ENCODE peak calls at places on chromosomes 13 and 19, in four cellular contexts. R is pancreas, N is fibroblast of pulmonary artery, F is brain microvascular endothelial cell. J is an unnamed sample.

GRCh38 chr13:20482818-20483217 is 42.8 kb downstream of the CRYL1 start:
- DNase-seq in R (no peak), N (no peak), F (no peak), J (no peak)

GRCh38 chr13:40221460-40222201 is 444.8 kb downstream of the FOXO1 start:
- DNase-seq in R (no peak), N (peak), F (peak), J (peak)

GRCh38 chr19:42253245-42254082 is 1.5 kb downstream of the ERF start:
- DNase-seq in R (peak), N (peak), F (no peak), J (peak)

GRCh38 chr13:35995136-35995535 is 136.0 kb downstream of the DCLK1 start:
- DNase-seq in R (no peak), N (peak), F (no peak), J (peak)

GRCh38 chr13:108086678-108087077 is 128.7 kb downstream of the LIG4 start:
- DNase-seq in R (no peak), N (peak), F (peak), J (peak)

GRCh38 chr13:43284162-43284561 is 260.8 kb downstream of the DNAJC15 start:
- DNase-seq in R (no peak), N (peak), F (peak), J (peak)

GRCh38 chr13:104648291-104648690 is 1582.1 kb upstream of the SLC10A2 start:
- DNase-seq in R (no peak), N (no peak), F (no peak), J (no peak)

GRCh38 chr13:24220086-24220703 is 59.7 kb downstream of the SPATA13 start:
- DNase-seq in R (peak), N (peak), F (peak), J (peak)

DNA sequence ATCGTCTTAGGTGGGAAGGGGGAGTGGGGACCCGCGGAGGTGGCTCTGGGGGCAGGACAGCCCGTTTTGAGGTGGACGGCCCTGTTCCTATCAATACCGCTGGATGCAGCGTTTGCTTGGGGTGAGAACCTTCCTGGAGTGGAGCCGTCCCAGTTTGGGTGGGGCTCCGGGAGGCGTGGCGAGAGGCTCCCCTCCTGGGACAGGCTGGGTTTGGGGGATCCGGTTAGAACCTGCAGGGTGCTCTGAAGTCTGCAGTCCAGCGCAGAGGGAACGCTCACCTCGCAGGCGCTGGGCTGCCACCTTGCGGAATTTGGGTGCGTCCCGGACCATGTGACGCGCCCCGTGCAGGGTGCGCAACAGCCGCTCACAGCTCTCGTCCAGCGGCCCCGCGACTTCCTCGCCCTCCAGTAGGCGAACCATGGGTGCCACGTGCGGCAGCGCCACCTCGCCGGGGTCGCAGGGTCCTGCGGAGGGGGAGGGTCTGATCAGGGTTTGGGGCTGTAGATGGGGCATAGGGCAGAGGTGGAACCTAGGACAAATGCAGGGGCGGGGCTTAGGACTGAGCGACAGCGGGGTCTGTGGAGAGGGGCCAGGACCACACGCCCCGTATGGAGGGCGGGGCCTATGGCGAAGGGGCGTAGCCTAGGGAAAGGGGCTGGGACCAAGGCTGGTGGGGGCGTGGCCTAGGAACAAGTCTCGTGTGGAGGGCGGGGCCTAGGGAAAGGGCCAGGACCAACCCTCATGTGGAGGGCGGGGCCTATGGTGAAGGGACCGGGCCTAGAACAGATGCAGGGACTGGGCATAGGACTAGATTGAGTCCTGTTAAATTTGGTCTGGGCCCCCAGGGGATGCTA is 13.8 kb downstream of the SH2D3A start:
- DNase-seq in R (peak), N (peak), F (peak), J (peak)
- H3K4me3 ChIP-seq in R (peak), N (peak), F (peak), J (peak)

GRCh38 chr19:10662384-10663251 is 8.5 kb downstream of the ILF3 start:
- DNase-seq in R (no peak), N (peak), F (peak), J (peak)

GRCh38 chr19:10655457-10656312 is 1.5 kb downstream of the ILF3 start:
- DNase-seq in R (peak), N (peak), F (peak), J (peak)

GRCh38 chr19:10654610-10655456 is 687 bp downstream of the ILF3 start:
- DNase-seq in R (peak), N (peak), F (no peak), J (peak)

GRCh38 chr19:10661946-10662345 is 7.8 kb downstream of the ILF3 start:
- DNase-seq in R (no peak), N (no peak), F (no peak), J (no peak)

GRCh38 chr19:10660346-10660745 is 6.2 kb downstream of the ILF3 start:
- DNase-seq in R (no peak), N (no peak), F (no peak), J (no peak)
- H3K4me3 ChIP-seq in R (no peak), N (no peak), F (no peak), J (no peak)

GRCh38 chr19:3644351-3645066 is 17.9 kb upstream of the CACTIN start:
- DNase-seq in R (no peak), N (peak), F (no peak), J (peak)

GRCh38 chr19:3643592-3644313 is 17.2 kb upstream of the CACTIN start:
- DNase-seq in R (no peak), N (no peak), F (no peak), J (no peak)

GRCh38 chr19:3642296-3642695 is 15.7 kb upstream of the CACTIN start:
- DNase-seq in R (no peak), N (no peak), F (no peak), J (no peak)

GRCh38 chr19:3641515-3642269 is 15.1 kb upstream of the CACTIN start:
- DNase-seq in R (no peak), N (no peak), F (no peak), J (no peak)

DNA sequence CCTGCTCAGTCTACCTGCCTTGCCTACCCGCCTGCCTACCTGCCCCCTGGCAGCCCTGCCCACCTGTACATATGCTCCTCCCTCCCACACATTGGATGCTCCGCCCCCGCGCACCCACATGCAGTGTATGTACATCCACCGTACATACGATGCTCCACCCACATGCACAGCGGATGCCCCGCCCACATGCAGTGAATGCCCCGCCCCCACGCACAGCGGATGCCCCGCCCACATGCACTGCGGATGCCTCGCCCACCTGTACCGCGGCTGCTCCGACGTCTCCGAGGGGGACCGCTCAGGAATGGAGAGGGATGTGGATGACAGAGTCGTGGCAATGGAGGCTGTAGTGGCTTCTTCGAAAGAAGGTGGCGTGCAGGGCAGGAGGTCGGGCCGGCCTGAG is 16.4 kb upstream of the CACTIN start:
- DNase-seq in R (no peak), N (no peak), F (no peak), J (no peak)
- H3K4me3 ChIP-seq in R (no peak), N (no peak), F (no peak), J (no peak)

GRCh38 chr19:6587998-6588507 is 2.9 kb downstream of the CD70 start:
- DNase-seq in R (no peak), N (no peak), F (no peak), J (no peak)

GRCh38 chr19:6587093-6587820 is 3.7 kb downstream of the CD70 start:
- DNase-seq in R (no peak), N (no peak), F (no peak), J (peak)

GRCh38 chr19:6588508-6589345 is 2.2 kb downstream of the CD70 start:
- DNase-seq in R (no peak), N (no peak), F (no peak), J (no peak)

GRCh38 chr19:6586056-6586455 is 4.9 kb downstream of the CD70 start:
- DNase-seq in R (no peak), N (no peak), F (no peak), J (no peak)

DNA sequence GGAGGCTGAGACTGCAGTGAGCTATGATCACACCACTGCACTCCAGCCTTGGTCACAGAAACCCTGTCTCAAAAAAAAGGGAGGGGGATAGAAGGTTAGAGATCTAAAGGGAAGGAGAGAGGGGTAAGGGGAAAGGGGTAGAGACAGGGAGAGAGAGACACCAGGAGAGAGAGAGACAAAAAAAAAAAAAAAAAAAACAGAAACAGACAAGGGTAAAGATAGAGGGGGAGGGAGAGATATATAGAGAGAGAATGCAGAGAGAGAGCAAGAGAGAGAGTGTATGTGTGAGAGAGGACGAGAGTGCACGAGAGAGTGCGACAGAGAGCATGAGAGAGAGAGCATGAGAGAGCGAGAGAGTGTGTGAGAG is 4.2 kb downstream of the CD70 start:
- DNase-seq in R (no peak), N (no peak), F (no peak), J (no peak)
- H3K4me3 ChIP-seq in R (no peak), N (no peak), F (no peak), J (peak)

DNA sequence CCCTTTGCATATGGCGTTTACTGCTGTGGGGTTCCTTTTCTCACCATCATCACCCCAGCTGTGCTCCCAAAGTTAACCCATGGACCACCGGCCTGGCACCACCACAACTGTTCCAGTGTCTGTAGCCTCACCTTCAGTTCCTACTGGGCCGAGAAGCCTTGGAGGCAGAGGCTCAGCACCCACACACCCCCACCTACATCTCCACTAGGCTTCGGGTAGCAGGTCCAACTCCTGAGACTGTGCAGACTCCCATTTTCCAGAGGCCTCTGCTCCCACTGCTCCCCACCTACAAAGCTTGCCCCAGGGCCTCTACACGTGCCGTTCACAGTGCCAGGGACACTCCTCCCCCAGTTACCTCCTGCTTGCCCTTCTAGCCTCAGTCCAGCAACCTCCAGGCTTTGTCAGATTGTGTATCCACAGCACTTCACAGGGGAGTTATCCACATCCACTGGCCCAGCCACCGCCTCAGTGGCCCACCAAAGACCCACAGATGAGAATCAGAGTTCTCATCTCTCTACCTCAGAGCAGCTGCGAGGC is 14.1 kb downstream of the SLC27A5 start:
- DNase-seq in R (no peak), N (no peak), F (no peak), J (no peak)
- H3K4me3 ChIP-seq in R (no peak), N (no peak), F (no peak), J (no peak)

GRCh38 chr19:47726467-47726866 is 13.2 kb downstream of the EHD2 start:
- DNase-seq in R (no peak), N (peak), F (no peak), J (peak)

GRCh38 chr19:47730910-47731309 is 14.4 kb upstream of the NOP53 start:
- DNase-seq in R (no peak), N (no peak), F (no peak), J (no peak)

GRCh38 chr19:47730521-47730889 is 14.8 kb upstream of the NOP53 start:
- DNase-seq in R (no peak), N (no peak), F (no peak), J (no peak)

GRCh38 chr19:47729468-47729798 is 15.9 kb upstream of the NOP53 start:
- DNase-seq in R (peak), N (peak), F (no peak), J (peak)

DNA sequence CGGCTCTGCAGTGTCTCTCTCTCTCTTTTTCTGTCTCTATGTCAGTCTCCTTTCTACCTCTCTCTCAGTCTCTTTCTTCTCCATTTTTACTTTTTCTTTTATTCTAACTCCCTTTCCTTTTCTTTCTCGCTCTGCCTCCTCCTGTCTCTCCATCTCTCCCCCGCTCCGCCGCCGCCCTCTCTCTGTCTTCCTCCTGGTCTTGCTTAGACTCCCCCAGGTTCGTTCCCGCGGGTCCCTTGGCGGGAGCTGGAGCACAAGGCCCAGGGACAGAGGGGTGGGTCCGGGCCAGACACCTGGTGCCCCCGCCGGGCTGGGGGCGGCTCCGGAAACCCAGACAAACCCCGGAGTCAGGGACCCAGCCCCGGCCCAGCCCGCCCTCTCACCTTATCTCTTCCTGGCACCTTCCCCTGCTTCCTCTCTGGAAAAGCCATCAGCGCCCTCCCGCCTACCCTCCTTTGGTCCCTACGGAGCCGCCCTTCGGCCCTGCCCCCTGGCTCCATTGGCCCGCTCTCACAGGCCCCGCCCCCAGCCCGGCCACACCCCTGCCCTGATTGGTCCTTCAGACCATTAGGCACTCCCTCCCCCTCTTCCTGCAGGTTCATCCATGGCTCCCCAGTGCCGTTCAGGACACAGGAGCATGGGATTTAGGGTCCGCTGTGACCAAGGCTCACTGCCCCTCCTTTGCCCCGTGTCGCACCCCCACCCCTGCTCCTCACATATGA is 15.4 kb upstream of the NOP53 start:
- DNase-seq in R (peak), N (peak), F (no peak), J (no peak)
- H3K4me3 ChIP-seq in R (peak), N (peak), F (no peak), J (no peak)

GRCh38 chr13:52344108-52344507 is 61.9 kb downstream of the THSD1 start:
- DNase-seq in R (no peak), N (peak), F (no peak), J (peak)

GRCh38 chr13:52345631-52346251 is 60.2 kb downstream of the THSD1 start:
- DNase-seq in R (no peak), N (no peak), F (no peak), J (no peak)

GRCh38 chr13:52348081-52348480 is 57.9 kb downstream of the THSD1 start:
- DNase-seq in R (no peak), N (peak), F (peak), J (peak)

GRCh38 chr13:52348983-52349780 is 56.8 kb downstream of the THSD1 start:
- DNase-seq in R (no peak), N (peak), F (peak), J (peak)

GRCh38 chr13:52345048-52345447 is 60.9 kb downstream of the THSD1 start:
- DNase-seq in R (no peak), N (peak), F (peak), J (no peak)
- H3K4me3 ChIP-seq in R (no peak), N (no peak), F (no peak), J (no peak)

DNA sequence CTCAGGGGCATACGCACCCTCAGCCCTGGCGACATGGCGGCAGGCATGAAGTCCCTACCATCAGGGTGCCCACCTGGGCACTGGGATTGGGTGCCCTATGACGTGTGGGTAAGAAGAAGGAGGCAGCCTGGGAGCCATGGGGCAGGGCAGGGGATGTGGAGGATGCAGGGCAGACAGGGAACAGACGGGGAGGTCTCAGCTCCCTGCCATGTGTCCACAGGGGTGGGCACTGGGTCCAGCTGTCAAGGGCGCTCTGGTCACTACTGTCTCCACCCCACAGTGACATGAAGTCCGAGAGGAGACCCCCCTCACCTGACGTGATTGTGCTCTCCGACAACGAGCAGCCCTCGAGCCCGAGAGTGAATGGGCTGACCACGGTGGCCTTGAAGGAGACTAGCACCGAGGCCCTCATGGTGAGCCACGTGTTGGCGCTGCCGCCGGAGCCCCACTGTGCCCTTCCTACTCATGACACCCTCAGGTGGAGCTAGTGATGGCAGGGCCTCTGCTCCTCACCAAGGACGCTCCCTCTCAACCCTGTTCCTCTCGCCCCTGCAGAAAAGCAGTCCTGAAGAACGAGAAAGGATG is 23.2 kb downstream of the TSSK6 start:
- DNase-seq in R (no peak), N (no peak), F (no peak), J (no peak)
- H3K4me3 ChIP-seq in R (no peak), N (no peak), F (no peak), J (no peak)

DNA sequence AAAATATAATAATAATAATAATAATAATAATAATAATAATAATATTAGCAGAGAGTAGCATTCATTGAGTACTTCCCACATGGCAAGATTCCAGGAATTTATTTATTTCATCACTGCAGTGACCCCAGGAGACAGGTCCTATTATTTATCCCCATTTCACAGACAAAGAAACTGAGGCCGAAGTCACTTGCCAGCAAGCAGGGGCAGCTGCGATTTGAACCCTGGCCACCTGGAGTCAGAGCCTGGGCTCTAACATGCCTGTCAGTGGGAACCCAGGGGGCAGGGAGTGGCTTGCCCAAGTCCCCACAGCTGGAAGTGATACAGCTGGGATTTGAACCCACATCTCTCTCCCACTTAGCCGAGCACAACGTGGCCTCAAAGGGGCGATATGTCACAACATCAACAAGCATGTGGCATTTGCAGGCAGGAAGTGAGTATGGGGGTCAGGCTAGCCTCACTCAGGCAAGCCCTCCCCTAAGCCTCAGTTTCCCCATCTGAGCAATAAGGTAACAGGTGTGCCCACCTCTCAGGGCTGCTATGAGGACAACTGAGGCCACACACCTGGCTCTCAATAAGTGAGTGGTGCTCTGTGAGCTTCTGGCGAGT is 2.9 kb downstream of the SHFL start:
- DNase-seq in R (no peak), N (no peak), F (no peak), J (no peak)
- H3K4me3 ChIP-seq in R (no peak), N (no peak), F (no peak), J (no peak)

GRCh38 chr19:821228-821975 is at the start of gene PLPPR3:
- DNase-seq in R (no peak), N (no peak), F (no peak), J (no peak)

GRCh38 chr19:825897-826640 is 1.6 kb upstream of the AZU1 start:
- DNase-seq in R (no peak), N (no peak), F (no peak), J (no peak)

GRCh38 chr19:824885-825284 is 2.8 kb upstream of the AZU1 start:
- DNase-seq in R (no peak), N (no peak), F (no peak), J (no peak)

GRCh38 chr19:823565-824121 is 1.9 kb upstream of the PLPPR3 start:
- DNase-seq in R (no peak), N (no peak), F (no peak), J (no peak)

GRCh38 chr19:821976-822773 is 420 bp upstream of the PLPPR3 start:
- DNase-seq in R (no peak), N (no peak), F (no peak), J (no peak)
- H3K4me3 ChIP-seq in R (peak), N (no peak), F (no peak), J (no peak)